ENCODE peak calls at places on chromosomes 6 and 20, in eight cellular contexts. Z, P, I, A, X, E, O and T are unnamed samples.

GRCh38 chr20:11387189-11387754 is 530.4 kb upstream of the BTBD3 start:
- DNase-seq in Z (peak; percentile 43), A (no peak), P (no peak), E (no peak), O (peak; percentile 89), X (peak; percentile 58), I (no peak), T (no peak)

GRCh38 chr20:63706027-63706695 is 1.6 kb downstream of the ARFRP1 start:
- DNase-seq in Z (no peak), O (no peak), X (no peak), P (no peak), A (no peak), E (no peak), I (no peak), T (peak; percentile 28)

GRCh38 chr6:37977715-37978114 is 158.2 kb downstream of the ZFAND3 start:
- DNase-seq in A (no peak), Z (no peak), X (no peak), I (no peak), E (no peak), P (no peak), O (no peak), T (no peak)

GRCh38 chr6:143694013-143694412 is 16.2 kb downstream of the PHACTR2 start:
- DNase-seq in P (no peak), E (no peak), O (no peak), Z (no peak), A (no peak), I (no peak), X (no peak), T (no peak)

GRCh38 chr6:169967687-169968086 is 216.3 kb downstream of the ERMARD start:
- DNase-seq in P (no peak), O (no peak), X (no peak), Z (no peak), E (no peak), I (no peak), A (no peak), T (peak; percentile 15)

GRCh38 chr6:165849539-165850430 is 186.7 kb upstream of the PDE10A start:
- DNase-seq in X (no peak), I (no peak), O (no peak), A (no peak), Z (no peak), P (no peak), E (no peak), T (no peak)

GRCh38 chr20:33276303-33277113 is 6.5 kb upstream of the BPIFB1 start:
- DNase-seq in A (no peak), O (no peak), E (no peak), Z (no peak), I (no peak), P (no peak), X (no peak), T (no peak)

GRCh38 chr6:9085054-9085746 is 649.9 kb upstream of the SLC35B3 start:
- DNase-seq in Z (no peak), I (no peak), A (no peak), X (no peak), O (no peak), E (no peak), P (no peak), T (no peak)

GRCh38 chr6:138377844-138378243 is at the start of gene SMIM28:
- DNase-seq in A (no peak), Z (no peak), O (no peak), I (no peak), E (no peak), P (no peak), X (no peak), T (no peak)

GRCh38 chr6:155276638-155277037 is 12.8 kb downstream of the CLDN20 start:
- DNase-seq in A (no peak), Z (no peak), E (no peak), X (no peak), O (no peak), P (no peak), I (no peak), T (no peak)

GRCh38 chr6:108622601-108623335 is 62.1 kb downstream of the FOXO3 start:
- DNase-seq in Z (no peak), P (no peak), E (no peak), I (peak; percentile 27), A (peak; percentile 77), O (peak; percentile 90), X (peak; percentile 54), T (peak; percentile 38)

GRCh38 chr6:110282412-110282811 is 75.7 kb downstream of the METTL24 start:
- DNase-seq in Z (no peak), O (no peak), A (no peak), E (no peak), I (no peak), X (no peak), P (no peak), T (no peak)

GRCh38 chr6:149443411-149444181 is 41.2 kb downstream of the ZC3H12D start:
- DNase-seq in A (no peak), O (peak; percentile 43), X (no peak), E (no peak), I (no peak), Z (no peak), P (no peak), T (no peak)

GRCh38 chr20:58618694-58619540 is 32.2 kb upstream of the STX16 start:
- DNase-seq in I (no peak), A (peak; percentile 51), X (no peak), Z (no peak), O (peak; percentile 88), E (no peak), P (no peak), T (no peak)

GRCh38 chr6:21831531-21832291 is 238.2 kb downstream of the SOX4 start:
- DNase-seq in E (no peak), X (no peak), I (no peak), Z (no peak), A (no peak), P (no peak), O (no peak), T (no peak)

GRCh38 chr6:36323062-36323461 is 13.6 kb downstream of the BNIP5 start:
- DNase-seq in E (peak; percentile 33), X (no peak), O (no peak), A (no peak), Z (no peak), P (no peak), I (no peak), T (no peak)

GRCh38 chr6:55511124-55511820 is 67.7 kb downstream of the HMGCLL1 start:
- DNase-seq in I (no peak), A (no peak), P (no peak), O (no peak), X (no peak), Z (no peak), E (no peak), T (no peak)

GRCh38 chr20:50108571-50109235 is 4.2 kb downstream of the UBE2V1 start:
- DNase-seq in P (no peak), X (no peak), Z (no peak), O (no peak), I (no peak), E (no peak), A (no peak), T (no peak)

GRCh38 chr20:50111120-50111828 is 1.7 kb downstream of the UBE2V1 start:
- DNase-seq in I (no peak), O (peak; percentile 72), A (no peak), Z (no peak), P (no peak), X (peak; percentile 89), E (no peak), T (no peak)

GRCh38 chr20:50111829-50112495 is 988 bp downstream of the UBE2V1 start:
- DNase-seq in P (no peak), O (no peak), E (no peak), A (no peak), I (no peak), X (no peak), Z (no peak), T (no peak)

GRCh38 chr20:50112512-50113419 is at the start of gene UBE2V1:
- DNase-seq in P (peak; percentile 93), Z (peak; percentile 90), A (peak; percentile 91), I (peak; percentile 86), O (peak; percentile 79), X (peak; percentile 99), E (peak; percentile 85), T (peak; percentile 90)

GRCh38 chr20:50110141-50111047 is 2.6 kb downstream of the UBE2V1 start:
- DNase-seq in A (no peak), Z (no peak), I (peak; percentile 78), O (no peak), E (no peak), X (no peak), P (no peak), T (no peak)
- H3K27ac ChIP-seq in A (peak overlapping the region; percentile 98), Z (peak overlapping the region; percentile 5), I (peak overlapping the region; percentile 95), O (peak overlapping the region; percentile 95), E (no peak overlapping the region), X (peak overlapping the region; percentile 43), P (peak overlapping the region; percentile 31), T (peak overlapping the region; percentile 62)

DNA sequence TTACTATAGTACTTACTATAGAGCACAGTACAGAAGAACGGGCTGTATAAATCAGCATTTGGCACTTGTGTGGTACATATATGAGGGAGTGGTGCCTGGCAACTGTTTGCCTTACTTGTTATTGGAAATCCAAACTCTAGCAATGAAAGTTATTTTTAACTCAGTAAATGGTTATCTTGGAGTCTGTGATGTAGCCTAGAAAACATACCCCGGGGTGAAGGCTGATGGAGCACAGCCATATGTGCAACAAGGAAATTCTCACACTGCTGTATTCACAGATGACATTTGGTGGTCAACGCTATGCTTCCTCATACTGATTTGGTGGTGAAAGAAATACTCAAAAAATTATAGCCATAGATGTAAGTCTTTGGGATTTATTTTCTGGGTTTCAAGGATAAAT is 807.5 kb upstream of the FLRT3 start:
- DNase-seq in P (no peak), A (no peak), I (peak; percentile 68), X (no peak), E (no peak), O (no peak), Z (no peak), T (no peak)
- H3K27ac ChIP-seq in P (no peak overlapping the region), A (no peak overlapping the region), I (peak overlapping the region; percentile 18), X (no peak overlapping the region), E (no peak overlapping the region), O (no peak overlapping the region), Z (no peak overlapping the region), T (no peak overlapping the region)

DNA sequence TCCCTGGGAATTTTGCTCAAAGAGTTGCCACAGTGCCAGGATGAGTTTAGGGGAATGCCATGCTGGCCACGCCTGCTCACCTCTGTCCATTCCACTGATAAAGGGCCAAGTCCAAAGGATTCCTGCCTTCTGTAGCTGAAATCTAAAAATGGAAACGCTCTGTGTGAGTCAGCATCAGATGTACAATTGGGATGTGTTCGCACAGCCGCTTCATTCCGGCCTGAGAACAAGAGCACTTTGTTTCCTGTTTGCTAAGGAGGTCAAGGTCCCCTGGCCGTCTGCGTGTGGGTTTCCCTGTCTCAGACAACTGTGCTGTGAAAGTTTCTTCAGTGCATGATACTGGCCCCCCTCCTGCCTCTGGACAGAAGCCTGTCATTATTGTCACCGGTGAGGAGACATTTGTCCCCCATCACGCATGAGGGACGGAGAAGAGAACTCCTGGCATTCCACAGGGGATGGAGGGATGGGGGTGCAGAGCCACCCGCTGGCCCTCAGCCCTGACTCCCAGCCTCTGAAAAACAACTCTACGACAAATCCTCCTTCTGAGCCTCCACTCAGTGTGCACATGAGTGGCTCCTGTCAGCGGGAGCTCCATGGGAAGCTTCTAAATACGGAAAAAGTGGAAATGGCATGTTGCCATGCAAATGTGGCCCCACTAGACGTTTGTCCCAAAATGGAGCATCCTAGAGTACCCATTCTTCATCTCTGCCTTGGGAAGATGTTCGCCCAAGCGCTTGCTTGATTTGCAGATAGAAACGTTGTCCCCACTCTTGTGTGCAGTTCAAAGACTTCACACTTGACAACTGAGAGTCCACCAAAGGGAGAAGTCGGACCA is 143.5 kb upstream of the AFDN start:
- DNase-seq in Z (peak; percentile 15), A (no peak), X (peak; percentile 52), I (peak; percentile 69), P (peak; percentile 73), O (peak; percentile 93), E (no peak), T (no peak)
- H3K27ac ChIP-seq in Z (peak overlapping the region; percentile 70), A (no peak overlapping the region), X (no peak overlapping the region), I (peak overlapping the region; percentile 87), P (peak overlapping the region; percentile 87), O (peak overlapping the region; percentile 54), E (no peak overlapping the region), T (peak overlapping the region; percentile 50)

GRCh38 chr6:121522771-121523386 is 87.4 kb downstream of the GJA1 start:
- DNase-seq in E (no peak), P (no peak), Z (no peak), X (no peak), A (no peak), O (peak; percentile 64), I (no peak), T (no peak)
- H3K27ac ChIP-seq in E (no peak overlapping the region), P (peak overlapping the region; percentile 57), Z (peak overlapping the region; percentile 76), X (no peak overlapping the region), A (peak overlapping the region; percentile 72), O (peak overlapping the region; percentile 99), I (no peak overlapping the region), T (peak overlapping the region; percentile 70)